ENCODE peak calls at places on chromosomes 5 and 9, in nine cellular contexts. O is foreskin keratinocyte, K is body of pancreas, F is heart left ventricle, D is HCT116, L is mucosa of descending colon, T is BJ, P is AG10803, A is lower leg skin. G is an unnamed sample.

GRCh38 chr5:174571662-174572397 is 152.6 kb upstream of the MSX2 start:
- DNase-seq in O (peak; percentile 96), K (peak; percentile 26), F (peak; percentile 57), D (peak; percentile 88), L (no peak), T (peak; percentile 82), P (peak; percentile 76), A (peak; percentile 70), G (peak; percentile 37)

GRCh38 chr5:169150108-169150507 is 150.8 kb downstream of the SLIT3 start:
- DNase-seq in O (no peak), K (no peak), F (no peak), D (no peak), L (no peak), T (no peak), P (no peak), A (no peak), G (no peak)

GRCh38 chr5:139997276-139997675 is 45.8 kb downstream of the NRG2 start:
- DNase-seq in O (no peak), K (no peak), F (no peak), D (no peak), L (no peak), T (no peak), P (no peak), A (no peak), G (no peak)

GRCh38 chr9:114030364-114030763 is 47.7 kb downstream of the AMBP start:
- DNase-seq in O (no peak), K (no peak), F (no peak), D (no peak), L (no peak), T (no peak), P (no peak), A (peak; percentile 13), G (no peak)

GRCh38 chr9:115341401-115341800 is 223.4 kb upstream of the TNC start:
- DNase-seq in O (no peak), K (no peak), F (no peak), D (no peak), L (no peak), T (no peak), P (peak; percentile 42), A (peak; percentile 68), G (no peak)

GRCh38 chr5:179269781-179270543 is 75.3 kb downstream of the ADAMTS2 start:
- DNase-seq in O (no peak), K (peak; percentile 2), F (peak; percentile 54), D (no peak), L (no peak), T (peak; percentile 88), P (peak; percentile 72), A (no peak), G (peak; percentile 85)

GRCh38 chr9:124254261-124254682 is 3.5 kb upstream of the NEK6 start:
- DNase-seq in O (no peak), K (peak; percentile 0), F (no peak), D (no peak), L (peak; percentile 15), T (no peak), P (no peak), A (no peak), G (no peak)

GRCh38 chr9:35923927-35924763 is 14.9 kb downstream of the SPAAR start:
- DNase-seq in O (peak; percentile 89), K (no peak), F (no peak), D (peak; percentile 44), L (no peak), T (peak; percentile 82), P (peak; percentile 94), A (no peak), G (peak; percentile 94)

GRCh38 chr9:95080961-95081658 is 236.4 kb downstream of the FANCC start:
- DNase-seq in O (no peak), K (no peak), F (no peak), D (no peak), L (peak; percentile 32), T (no peak), P (no peak), A (no peak), G (no peak)

GRCh38 chr5:11822598-11822997 is 81.6 kb downstream of the CTNND2 start:
- DNase-seq in O (no peak), K (no peak), F (no peak), D (no peak), L (no peak), T (no peak), P (no peak), A (no peak), G (no peak)

GRCh38 chr9:127873886-127874285 is 3.6 kb downstream of the AK1 start:
- DNase-seq in O (no peak), K (peak; percentile 86), F (peak; percentile 84), D (no peak), L (no peak), T (no peak), P (peak; percentile 66), A (no peak), G (peak; percentile 62)

GRCh38 chr5:213803-214395 is 4.1 kb downstream of the CCDC127 start:
- DNase-seq in O (no peak), K (no peak), F (no peak), D (no peak), L (no peak), T (no peak), P (no peak), A (no peak), G (no peak)

GRCh38 chr9:18791074-18791473 is 241.9 kb downstream of the SAXO1 start:
- DNase-seq in O (no peak), K (peak; percentile 32), F (no peak), D (peak; percentile 24), L (no peak), T (no peak), P (no peak), A (no peak), G (no peak)
- TF ChIP-seq CTCF in O (peak; percentile 46), K (no peak), F (no peak), D (peak; percentile 68), L (no peak), T (peak; percentile 20), P (peak; percentile 8), A (no peak), G (peak; percentile 14)

GRCh38 chr5:113205807-113206206 is 229.0 kb downstream of the TSSK1B start:
- DNase-seq in O (peak; percentile 23), K (no peak), F (no peak), D (peak; percentile 43), L (no peak), T (no peak), P (no peak), A (no peak), G (no peak)
- TF ChIP-seq CTCF in O (peak; percentile 44), K (no peak), F (no peak), D (peak; percentile 58), L (no peak), T (no peak), P (no peak), A (no peak), G (no peak)

GRCh38 chr9:17021379-17021970 is 113.4 kb upstream of the CNTLN start:
- DNase-seq in O (peak; percentile 72), K (no peak), F (no peak), D (no peak), L (no peak), T (no peak), P (peak; percentile 65), A (no peak), G (peak; percentile 37)
- TF ChIP-seq CTCF in O (peak; percentile 8), K (no peak), F (no peak), D (no peak), L (no peak), T (no peak), P (no peak), A (no peak), G (no peak)

GRCh38 chr9:129171993-129172751 is 5.9 kb downstream of the IER5L start:
- DNase-seq in O (no peak), K (no peak), F (no peak), D (no peak), L (no peak), T (no peak), P (no peak), A (no peak), G (no peak)
- TF ChIP-seq CTCF in O (no peak), K (no peak), F (no peak), D (no peak), L (no peak), T (no peak), P (no peak), A (no peak), G (no peak)

GRCh38 chr5:80481019-80481893 is 6.6 kb upstream of the FAM151B start:
- DNase-seq in O (peak; percentile 49), K (peak; percentile 57), F (no peak), D (peak; percentile 38), L (no peak), T (no peak), P (peak; percentile 69), A (no peak), G (peak; percentile 78)
- TF ChIP-seq CTCF in O (peak; percentile 84), K (peak; percentile 56), F (peak; percentile 46), D (peak; percentile 92), L (peak; percentile 80), T (peak; percentile 92), P (peak; percentile 95), A (no peak), G (peak; percentile 90)

GRCh38 chr5:41432481-41433253 is 77.7 kb downstream of the PLCXD3 start:
- DNase-seq in O (no peak), K (peak; percentile 87), F (peak; percentile 15), D (no peak), L (no peak), T (no peak), P (no peak), A (no peak), G (no peak)

DNA sequence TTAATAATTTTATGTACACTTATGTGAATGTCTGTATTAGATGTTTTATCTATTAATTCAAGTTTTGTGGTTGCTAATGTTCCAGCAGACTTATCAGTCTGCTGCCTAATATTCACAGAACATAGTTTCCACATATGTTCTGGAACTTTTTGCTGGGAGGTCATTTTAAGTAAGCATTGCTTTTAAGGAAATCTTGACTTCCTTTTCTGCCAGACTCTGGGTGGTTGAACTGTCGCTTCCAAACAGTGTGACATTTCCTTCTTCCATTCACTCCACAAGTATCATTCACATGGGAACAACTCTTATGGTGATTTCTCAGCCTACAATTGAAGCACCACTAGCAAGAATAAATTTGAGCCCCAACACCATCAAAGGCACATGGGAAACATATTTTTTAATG is 82.9 kb downstream of the PLCXD3 start:
- DNase-seq in O (no peak), K (no peak), F (no peak), D (no peak), L (no peak), T (no peak), P (no peak), A (no peak), G (no peak)
- TF ChIP-seq CTCF in O (no peak), K (no peak), F (no peak), D (no peak), L (no peak), T (no peak), P (no peak), A (no peak), G (no peak)

G was measured in foreskin fibroblast.